ENCODE peak calls at places on chromosome 4, in four cellular contexts. H, C, O and T are unnamed samples.

GRCh38 chr4:169270156-169270809 is 473 bp downstream of the SH3RF1 start:
- DNase-seq in H (no peak), C (peak), O (peak), T (peak)

GRCh38 chr4:43456383-43456782 is 563.9 kb downstream of the GRXCR1 start:
- DNase-seq in H (peak), C (no peak), O (no peak), T (no peak)

GRCh38 chr4:140099993-140100392 is 54.0 kb downstream of the MAML3 start:
- DNase-seq in H (no peak), C (no peak), O (no peak), T (no peak)

GRCh38 chr4:108350332-108350731 is 181.6 kb upstream of the LEF1 start:
- DNase-seq in H (no peak), C (no peak), O (no peak), T (no peak)

GRCh38 chr4:26248647-26249046 is 72.2 kb upstream of the RBPJ start:
- DNase-seq in H (peak), C (peak), O (no peak), T (no peak)

GRCh38 chr4:25106363-25107151 is 53.7 kb downstream of the SEPSECS start:
- DNase-seq in H (no peak), C (no peak), O (no peak), T (no peak)

GRCh38 chr4:113455081-113455480 is 306.5 kb downstream of the CAMK2D start:
- DNase-seq in H (no peak), C (no peak), O (no peak), T (no peak)

GRCh38 chr4:150108693-150109092 is 30.4 kb downstream of the DCLK2 start:
- DNase-seq in H (no peak), C (no peak), O (no peak), T (no peak)

GRCh38 chr4:76035799-76036389 is at the start of gene CXCL11:
- DNase-seq in H (no peak), C (no peak), O (no peak), T (no peak)

GRCh38 chr4:23382880-23383279 is 507.0 kb downstream of the PPARGC1A start:
- DNase-seq in H (no peak), C (no peak), O (no peak), T (no peak)